ENCODE peak calls at places on chromosomes 6 and 20, in eight cellular contexts. S, H, D, G, Z, N, M and F are unnamed samples.

GRCh38 chr6:155212106-155212505 is 51.7 kb upstream of the CLDN20 start:
- DNase-seq in S (no peak), H (no peak), D (no peak), G (no peak), Z (no peak), N (no peak), M (no peak), F (no peak)

GRCh38 chr6:55918639-55919038 is 43.2 kb upstream of the BMP5 start:
- DNase-seq in S (no peak), H (no peak), D (no peak), G (peak; percentile 75), Z (no peak), N (no peak), M (no peak), F (peak; percentile 80)

GRCh38 chr20:46562373-46563169 is 12.1 kb upstream of the OCSTAMP start:
- DNase-seq in S (peak; percentile 47), H (peak; percentile 80), D (peak; percentile 72), G (peak; percentile 47), Z (peak; percentile 89), N (peak; percentile 68), M (peak; percentile 74), F (peak; percentile 71)

GRCh38 chr20:20791664-20792568 is 79.5 kb upstream of the RALGAPA2 start:
- DNase-seq in S (peak; percentile 40), H (no peak), D (no peak), G (no peak), Z (no peak), N (no peak), M (no peak), F (no peak)

GRCh38 chr6:157471077-157471686 is 90.2 kb downstream of the ZDHHC14 start:
- DNase-seq in S (no peak), H (no peak), D (no peak), G (no peak), Z (no peak), N (no peak), M (no peak), F (no peak)

GRCh38 chr6:35181313-35181932 is 32.3 kb upstream of the SCUBE3 start:
- DNase-seq in S (no peak), H (no peak), D (no peak), G (no peak), Z (no peak), N (no peak), M (peak; percentile 38), F (peak; percentile 94)

GRCh38 chr20:51366155-51366886 is 176.2 kb downstream of the NFATC2 start:
- DNase-seq in S (no peak), H (peak; percentile 95), D (peak; percentile 85), G (peak; percentile 99), Z (no peak), N (no peak), M (peak; percentile 27), F (peak; percentile 100)

GRCh38 chr6:166266336-166266735 is 41.9 kb downstream of the PRR18 start:
- DNase-seq in S (no peak), H (no peak), D (no peak), G (peak; percentile 43), Z (no peak), N (no peak), M (no peak), F (no peak)

GRCh38 chr6:126937426-126937825 is 181.0 kb upstream of the RSPO3 start:
- DNase-seq in S (no peak), H (no peak), D (no peak), G (no peak), Z (no peak), N (no peak), M (no peak), F (no peak)

GRCh38 chr6:146544783-146545182 is 1.1 kb downstream of the RAB32 start:
- DNase-seq in S (no peak), H (peak; percentile 16), D (no peak), G (no peak), Z (no peak), N (no peak), M (no peak), F (peak; percentile 17)

GRCh38 chr6:35188886-35189285 is 24.9 kb upstream of the SCUBE3 start:
- DNase-seq in S (no peak), H (no peak), D (no peak), G (no peak), Z (no peak), N (no peak), M (no peak), F (no peak)

GRCh38 chr6:170076466-170077165 is 214.3 kb downstream of the DLL1 start:
- DNase-seq in S (no peak), H (no peak), D (no peak), G (no peak), Z (no peak), N (no peak), M (no peak), F (no peak)

GRCh38 chr20:31693987-31694661 is 28.5 kb downstream of the BCL2L1 start:
- DNase-seq in S (no peak), H (no peak), D (no peak), G (no peak), Z (no peak), N (peak; percentile 82), M (no peak), F (no peak)

GRCh38 chr6:90955246-90955645 is 368.4 kb upstream of the MAP3K7 start:
- DNase-seq in S (no peak), H (no peak), D (no peak), G (no peak), Z (no peak), N (no peak), M (no peak), F (no peak)

GRCh38 chr6:105993769-105994521 is 92.2 kb upstream of the PRDM1 start:
- DNase-seq in S (no peak), H (peak; percentile 4), D (peak; percentile 64), G (no peak), Z (no peak), N (no peak), M (peak; percentile 13), F (peak; percentile 71)

GRCh38 chr6:148166339-148166949 is 176.2 kb upstream of the SASH1 start:
- DNase-seq in S (no peak), H (peak; percentile 75), D (no peak), G (peak; percentile 44), Z (peak; percentile 54), N (no peak), M (peak; percentile 23), F (peak; percentile 68)

GRCh38 chr6:3876866-3877265 is 27.7 kb downstream of the FAM50B start:
- DNase-seq in S (no peak), H (peak; percentile 59), D (no peak), G (no peak), Z (no peak), N (no peak), M (no peak), F (no peak)

GRCh38 chr6:113854531-113855499 is 2.3 kb upstream of the MARCKS start:
- DNase-seq in S (peak; percentile 58), H (peak; percentile 90), D (peak; percentile 83), G (peak; percentile 43), Z (peak; percentile 78), N (peak; percentile 90), M (peak; percentile 82), F (peak; percentile 94)